ENCODE peak calls at places on chromosomes 12 and 14, in five cellular contexts. I is A549, U is K562, W is GM12878, G is H1. T is an unnamed sample.

GRCh38 chr12:76033116-76034001 is 1.8 kb upstream of the PHLDA1 start:
- DNase-seq in W (no peak), U (no peak), G (no peak), I (no peak), T (no peak)

GRCh38 chr12:10802587-10802986 is at the start of gene TAS2R7:
- DNase-seq in U (no peak), G (no peak), W (no peak), I (no peak), T (no peak)

GRCh38 chr12:34399631-34400422 is 377.5 kb downstream of the ALG10 start:
- DNase-seq in G (no peak), U (peak), W (no peak), I (no peak), T (no peak)

GRCh38 chr14:94041551-94042346 is 15.6 kb downstream of the OTUB2 start:
- DNase-seq in W (no peak), U (no peak), G (no peak), I (no peak), T (peak)

GRCh38 chr12:85865905-85866304 is 8.2 kb upstream of the NTS start:
- DNase-seq in W (no peak), G (no peak), I (no peak), U (no peak), T (no peak)

GRCh38 chr12:109670647-109671046 is 43.0 kb upstream of the FAM222A start:
- DNase-seq in I (no peak), W (no peak), G (no peak), U (no peak), T (no peak)

GRCh38 chr12:113464852-113465719 is 6.6 kb downstream of the LHX5 start:
- DNase-seq in U (no peak), G (no peak), I (no peak), W (no peak), T (no peak)

GRCh38 chr14:62532186-62532585 is 513.1 kb downstream of the KCNH5 start:
- DNase-seq in I (no peak), G (no peak), U (no peak), W (no peak), T (no peak)

GRCh38 chr12:54945082-54945481 is 39.5 kb downstream of the TESPA1 start:
- DNase-seq in G (no peak), U (no peak), I (no peak), W (no peak), T (no peak)

GRCh38 chr12:119444462-119445044 is 110.0 kb downstream of the CCDC60 start:
- DNase-seq in W (peak), I (peak), G (peak), U (peak), T (peak)

GRCh38 chr12:95623554-95624170 is 72.4 kb upstream of the USP44 start:
- DNase-seq in I (peak), G (peak), U (peak), W (no peak), T (peak)

GRCh38 chr14:91573894-91574837 is 64.1 kb upstream of the PPP4R3A start:
- DNase-seq in G (no peak), W (peak), U (no peak), I (peak), T (no peak)

GRCh38 chr12:63795032-63795687 is 15.5 kb downstream of the RXYLT1 start:
- DNase-seq in I (no peak), G (no peak), W (no peak), U (no peak), T (no peak)

GRCh38 chr14:103346286-103346685 is 12.2 kb downstream of the EIF5 start:
- DNase-seq in G (no peak), I (no peak), U (no peak), W (no peak), T (no peak)

GRCh38 chr12:55996715-55997534 is at the start of gene SUOX:
- DNase-seq in G (peak), W (peak), U (peak), I (peak), T (peak)

GRCh38 chr12:32400866-32401265 is 1.5 kb downstream of the FGD4 start:
- DNase-seq in U (no peak), G (no peak), W (no peak), I (no peak), T (no peak)

GRCh38 chr14:103547455-103547940 is 15.0 kb downstream of the BAG5 start:
- DNase-seq in U (no peak), G (no peak), I (no peak), W (no peak), T (no peak)

GRCh38 chr12:65824314-65824563 is at the start of gene HMGA2:
- DNase-seq in U (no peak), G (no peak), I (no peak), W (no peak), T (no peak)

GRCh38 chr12:26121841-26122680 is 2.8 kb downstream of the BHLHE41 start:
- DNase-seq in U (peak), I (no peak), W (no peak), G (no peak), T (no peak)

GRCh38 chr12:94498073-94498472 is 38.4 kb upstream of the CEP83 start:
- DNase-seq in U (no peak), G (no peak), I (peak), W (no peak), T (no peak)

GRCh38 chr12:31589896-31590729 is 823 bp downstream of the DENND5B start:
- DNase-seq in I (peak), U (peak), G (no peak), W (no peak), T (peak)

GRCh38 chr14:24094839-24095195 is 706 bp downstream of the PCK2 start:
- DNase-seq in U (no peak), G (no peak), W (no peak), I (no peak), T (no peak)

GRCh38 chr12:124240493-124240892 is 54.4 kb upstream of the RFLNA start:
- DNase-seq in I (peak), U (peak), G (no peak), W (no peak), T (no peak)

GRCh38 chr12:85866929-85867776 is 6.9 kb upstream of the NTS start:
- DNase-seq in W (no peak), I (peak), G (no peak), U (peak), T (peak)

DNA sequence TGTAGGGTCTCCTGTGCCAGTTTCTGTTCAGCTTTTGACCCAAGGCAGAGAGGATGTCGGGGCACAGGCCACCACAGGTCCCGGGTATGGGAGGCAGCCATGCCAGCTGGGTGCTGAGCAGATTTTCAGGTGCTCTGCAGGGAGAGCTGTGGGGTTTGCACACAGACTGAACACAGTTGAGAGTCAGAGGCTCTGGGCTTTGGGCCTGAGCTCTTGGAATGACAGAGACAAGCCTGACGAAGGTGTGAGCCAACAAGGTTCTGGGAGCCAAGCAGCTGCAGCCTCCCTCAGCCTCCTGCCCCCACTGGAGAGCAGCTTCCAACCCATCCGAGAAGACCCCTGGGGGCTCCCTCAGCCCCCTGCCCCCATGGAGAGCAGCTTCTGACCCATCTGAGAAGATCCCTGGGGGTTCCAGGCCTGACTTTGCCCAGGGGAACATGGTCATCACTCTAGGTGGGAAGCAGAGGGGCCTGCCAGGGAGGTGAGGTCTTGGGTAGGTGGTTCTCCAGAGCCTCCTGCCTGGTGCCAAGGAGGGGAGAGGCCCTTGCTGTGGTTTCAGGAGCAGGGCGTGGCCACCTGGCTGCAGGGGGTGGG is 13.8 kb downstream of the FBRSL1 start:
- DNase-seq in W (no peak), I (no peak), G (no peak), U (no peak), T (no peak)
- TF ChIP-seq HDAC2 in W (no peak), I (no peak), G (no peak), U (no peak), T (no peak)

DNA sequence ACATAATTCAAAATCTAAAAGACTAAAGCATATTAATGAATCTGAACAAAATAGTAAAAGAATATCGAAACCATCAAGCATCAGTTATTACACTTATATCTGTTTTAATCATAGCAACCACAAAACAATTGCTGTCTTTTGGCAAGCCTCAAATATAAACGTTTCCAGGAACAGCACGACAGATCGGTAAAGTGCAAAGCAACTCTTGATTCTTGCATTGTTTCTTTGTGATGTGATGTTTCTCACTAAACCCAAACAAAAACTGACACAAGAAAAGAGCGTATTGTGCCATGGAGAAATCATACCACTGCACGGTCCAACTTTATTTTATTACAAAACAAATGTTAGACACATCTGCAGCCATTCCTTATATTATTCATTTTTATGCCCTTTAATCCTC is 9.2 kb upstream of the MYF6 start:
- DNase-seq in G (no peak), W (no peak), U (no peak), I (no peak), T (no peak)
- TF ChIP-seq HDAC2 in G (no peak), W (no peak), U (no peak), I (no peak), T (no peak)

GRCh38 chr12:11839093-11839641 is 189.7 kb downstream of the ETV6 start:
- DNase-seq in U (peak), I (no peak), W (no peak), G (no peak), T (no peak)
- TF ChIP-seq HDAC2 in U (no peak), I (no peak), W (no peak), G (no peak), T (no peak)

DNA sequence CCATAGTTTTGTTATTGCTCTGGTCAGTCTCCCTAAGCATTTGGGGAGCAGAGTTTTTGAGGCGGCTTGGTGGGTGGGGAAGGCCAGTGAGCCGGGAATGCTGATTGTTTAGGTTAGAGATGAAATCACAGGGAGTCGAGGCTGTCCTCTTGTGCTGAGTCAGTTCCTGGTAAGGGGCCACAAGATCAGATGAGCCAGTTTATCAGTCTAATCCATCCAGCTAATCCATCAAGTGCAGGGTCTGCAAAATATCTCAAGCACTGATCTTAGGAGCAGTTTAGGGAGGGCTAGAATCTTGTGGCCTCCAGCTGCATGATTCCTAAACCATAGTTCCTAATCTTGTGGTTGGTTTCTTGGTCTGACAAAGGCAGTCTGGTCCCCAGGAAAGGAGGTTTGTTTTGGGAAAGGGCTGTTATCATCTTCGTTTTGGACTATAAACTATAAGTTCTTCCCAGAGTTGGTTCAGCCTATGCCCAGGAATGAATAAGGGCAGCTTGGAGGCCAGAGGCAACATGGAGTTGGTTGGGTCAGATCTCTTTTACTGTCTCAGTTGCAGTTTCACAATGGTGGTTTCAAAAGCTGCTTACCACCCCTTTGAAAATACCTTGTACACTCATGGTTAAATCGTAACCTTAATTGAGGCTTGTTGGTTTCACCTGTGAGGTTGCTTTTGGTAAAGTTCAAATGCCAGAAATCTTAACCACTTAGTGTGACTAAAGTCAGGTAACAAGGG is 33.6 kb upstream of the HIGD1C start:
- DNase-seq in U (no peak), I (no peak), G (no peak), W (no peak), T (no peak)
- TF ChIP-seq HDAC2 in U (no peak), I (no peak), G (no peak), W (no peak), T (no peak)

GRCh38 chr12:74685385-74685784 is 147.8 kb downstream of the ATXN7L3B start:
- DNase-seq in W (no peak), I (no peak), G (no peak), U (no peak), T (peak)
- TF ChIP-seq HDAC2 in W (no peak), I (no peak), G (no peak), U (no peak), T (no peak)

DNA sequence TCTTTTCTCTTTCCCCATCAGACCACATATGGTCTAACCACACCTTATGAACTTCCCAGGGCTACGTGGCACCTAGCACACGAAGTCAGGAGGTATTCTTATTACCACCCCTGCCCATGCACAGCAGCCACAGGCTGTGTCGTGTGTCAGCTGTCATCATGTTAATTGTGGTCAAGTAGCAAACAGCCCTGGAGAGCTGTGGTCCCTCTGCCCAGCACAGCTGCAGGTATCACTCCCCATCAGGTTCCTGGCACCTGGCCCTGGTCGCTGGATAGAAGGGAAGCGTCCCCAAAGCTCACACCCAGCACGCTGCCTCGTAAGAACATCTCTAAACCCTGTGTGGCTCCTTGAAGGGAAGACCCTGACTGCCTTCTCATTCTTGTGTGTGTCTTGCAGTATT is 45.4 kb downstream of the CLMN start:
- DNase-seq in U (no peak), W (no peak), I (no peak), G (no peak), T (no peak)
- TF ChIP-seq HDAC2 in U (no peak), W (no peak), I (no peak), G (no peak), T (no peak)